ENCODE peak calls at places on chromosomes 3 and 15, in ten cellular contexts. O is psoas muscle, Z is A673, Q is HCT116, P is Panc1, I is neural progenitor cell, Y is upper lobe of right lung, H is uterus, U is PC-3, E is lower lobe of right lung. T is an unnamed sample.

GRCh38 chr15:91515188-91515754 is 338.2 kb upstream of the SLCO3A1 start:
- DNase-seq in Q (no peak), P (no peak), H (no peak), E (no peak), U (peak), Y (no peak), O (peak), Z (peak), I (no peak), T (no peak)

GRCh38 chr3:127747066-127747465 is 74.3 kb downstream of the ABTB1 start:
- DNase-seq in Q (no peak), O (no peak), Z (no peak), I (no peak), H (no peak), E (no peak), Y (no peak), U (no peak), P (no peak), T (no peak)

GRCh38 chr15:68379759-68380290 is 52.1 kb downstream of the ITGA11 start:
- DNase-seq in O (no peak), P (no peak), U (no peak), H (no peak), I (no peak), Q (no peak), Y (no peak), Z (no peak), E (no peak), T (no peak)

GRCh38 chr15:89472785-89473256 is 23.6 kb downstream of the RHCG start:
- DNase-seq in Y (no peak), E (no peak), I (peak), U (peak), P (peak), H (no peak), Q (peak), Z (peak), O (no peak), T (no peak)

GRCh38 chr3:171797873-171798272 is 12.4 kb downstream of the PLD1 start:
- DNase-seq in I (no peak), O (no peak), H (no peak), U (peak), Y (no peak), E (no peak), Q (no peak), Z (no peak), P (no peak), T (no peak)

GRCh38 chr15:92638709-92639365 is 16.7 kb downstream of the FAM174B start:
- DNase-seq in Q (no peak), O (no peak), Y (peak), E (peak), I (no peak), U (peak), Z (no peak), P (no peak), H (peak), T (no peak)

GRCh38 chr15:47293763-47294162 is 423.5 kb upstream of the SEMA6D start:
- DNase-seq in E (peak), P (no peak), I (peak), Z (peak), Q (no peak), O (peak), U (no peak), H (peak), Y (peak), T (peak)

GRCh38 chr3:64595253-64595694 is 92.5 kb downstream of the ADAMTS9 start:
- DNase-seq in E (no peak), P (no peak), H (peak), I (no peak), O (peak), Z (peak), Y (no peak), U (peak), Q (no peak), T (peak)

GRCh38 chr3:58217209-58217811 is 6.5 kb upstream of the DNASE1L3 start:
- DNase-seq in I (peak), P (peak), U (peak), O (peak), H (peak), E (peak), Y (peak), Z (peak), Q (peak), T (peak)

GRCh38 chr3:69864751-69865150 is 125.5 kb downstream of the MITF start:
- DNase-seq in Z (no peak), P (no peak), E (no peak), H (no peak), Y (no peak), I (no peak), O (no peak), Q (no peak), U (no peak), T (no peak)

GRCh38 chr3:99534951-99535704 is 103.3 kb upstream of the COL8A1 start:
- DNase-seq in E (peak), H (no peak), U (peak), Q (no peak), O (no peak), I (no peak), P (no peak), Z (peak), Y (no peak), T (no peak)

GRCh38 chr3:109081746-109082510 is 36.0 kb downstream of the MORC1 start:
- DNase-seq in Q (peak), Z (peak), O (no peak), E (no peak), H (no peak), P (peak), U (peak), Y (no peak), I (peak), T (no peak)

GRCh38 chr3:55601366-55602080 is 114.4 kb upstream of the WNT5A start:
- DNase-seq in Z (no peak), U (no peak), I (no peak), Y (no peak), E (no peak), Q (no peak), O (no peak), H (no peak), P (no peak), T (no peak)

DNA sequence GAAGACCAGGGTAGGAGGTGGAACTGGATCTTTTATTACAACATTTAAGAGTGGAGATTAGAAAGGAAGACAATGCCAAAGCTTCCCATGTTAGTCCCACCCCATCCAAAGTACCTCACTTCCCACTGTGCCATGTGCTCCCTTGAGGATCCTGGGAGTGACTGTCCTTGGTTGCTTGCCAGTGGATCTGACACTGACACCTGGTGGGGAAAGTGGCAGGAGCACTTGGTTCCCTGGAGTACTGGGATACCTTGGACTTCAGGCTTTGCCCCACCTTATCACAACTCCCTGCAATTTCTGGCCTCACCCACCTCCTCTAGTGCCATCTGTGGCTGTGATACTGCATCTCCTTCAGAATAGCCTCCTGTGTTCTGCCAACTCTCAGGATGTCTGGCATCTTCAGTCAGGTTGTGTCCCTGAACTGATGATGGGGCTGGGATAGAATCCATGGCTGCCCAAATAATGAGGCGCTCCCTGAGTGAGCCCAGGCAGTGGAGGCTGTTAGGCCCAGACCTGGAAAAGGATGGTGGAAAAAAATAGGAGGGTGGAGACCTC is 1.3 kb downstream of the ELL3 start:
- DNase-seq in I (peak), E (no peak), H (peak), Q (peak), O (peak), U (peak), P (peak), Z (peak), Y (peak), T (peak)
- TF ChIP-seq CTCF in I (peak), E (peak), H (peak), Q (peak), O (peak), U (peak), P (peak), Z (peak), Y (peak), T (no peak)

DNA sequence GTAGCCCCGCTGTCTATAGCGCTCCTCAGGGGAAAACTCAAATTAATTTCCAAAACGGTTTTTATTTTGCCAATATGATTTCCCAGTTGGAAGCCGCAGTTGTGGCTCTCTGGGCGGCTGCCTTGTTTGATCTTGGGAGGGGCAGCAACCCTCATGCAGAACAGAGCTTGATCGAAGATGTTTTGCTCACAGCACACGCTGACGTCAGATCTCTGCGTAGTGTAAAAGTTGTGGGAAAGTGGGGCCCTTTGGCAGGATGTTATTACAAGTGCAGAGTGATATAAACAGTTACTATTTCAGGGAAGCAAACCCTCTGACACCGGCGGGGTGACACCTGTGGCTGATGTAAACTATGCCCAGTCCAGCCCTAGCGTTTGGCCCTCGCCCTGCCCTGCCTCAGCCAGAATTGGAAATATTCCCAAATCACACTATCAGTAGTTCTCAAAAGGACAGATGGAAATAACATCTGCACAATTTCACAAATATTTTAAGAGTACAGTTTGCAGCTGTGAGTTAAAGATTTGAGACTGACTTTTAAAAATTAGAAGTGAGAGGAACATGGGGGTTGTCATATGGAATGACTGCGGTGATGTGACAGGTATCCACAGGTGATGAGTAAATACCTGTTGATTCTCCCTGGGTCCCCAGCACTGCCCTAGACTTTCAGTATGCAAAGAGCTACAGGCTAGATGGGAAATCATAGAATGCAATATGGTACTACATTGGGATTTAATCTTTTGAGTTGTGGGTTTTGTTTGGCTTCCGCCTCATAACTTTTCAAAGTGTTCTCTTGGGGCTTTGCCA is 1.7 kb downstream of the SYNM start:
- DNase-seq in U (no peak), H (no peak), E (peak), Z (no peak), O (no peak), Y (no peak), P (no peak), Q (no peak), I (no peak), T (no peak)
- H3K27ac ChIP-seq in U (no peak), H (peak), E (peak), Z (no peak), O (peak), Y (peak), P (peak), Q (no peak), I (no peak), T (peak)

DNA sequence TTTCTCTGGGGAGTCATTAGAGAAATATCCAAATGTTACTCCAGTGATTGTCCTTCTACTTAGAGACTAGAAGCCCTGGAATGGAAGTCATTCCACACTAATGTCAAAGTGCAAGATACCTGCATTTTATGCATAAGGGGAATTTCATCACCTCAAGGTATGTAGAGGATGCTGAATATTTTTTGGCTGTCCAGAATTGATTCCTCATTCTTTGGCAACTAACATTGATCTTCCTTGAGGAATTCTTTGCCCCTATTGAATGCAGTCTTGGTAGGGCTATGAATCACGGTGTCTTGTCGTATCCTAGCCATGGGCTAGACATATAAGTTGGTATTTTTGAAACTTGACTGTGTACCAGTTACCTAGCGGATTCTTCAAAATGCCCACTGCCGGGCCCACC is 271.1 kb downstream of the CNTN3 start:
- DNase-seq in Z (no peak), Y (no peak), O (no peak), P (no peak), E (no peak), U (no peak), Q (no peak), I (no peak), H (no peak), T (no peak)
- TF ChIP-seq CTCF in Z (no peak), Y (no peak), O (no peak), P (no peak), E (no peak), U (no peak), Q (no peak), I (no peak), H (no peak), T (no peak)

GRCh38 chr3:148790841-148791240 is 36.8 kb upstream of the CPB1 start:
- DNase-seq in Y (no peak), Q (no peak), P (no peak), I (no peak), O (peak), Z (no peak), H (no peak), U (no peak), E (no peak), T (no peak)
- H3K27ac ChIP-seq in Y (no peak), Q (no peak), P (no peak), I (no peak), O (peak), Z (no peak), H (no peak), U (no peak), E (no peak), T (no peak)

DNA sequence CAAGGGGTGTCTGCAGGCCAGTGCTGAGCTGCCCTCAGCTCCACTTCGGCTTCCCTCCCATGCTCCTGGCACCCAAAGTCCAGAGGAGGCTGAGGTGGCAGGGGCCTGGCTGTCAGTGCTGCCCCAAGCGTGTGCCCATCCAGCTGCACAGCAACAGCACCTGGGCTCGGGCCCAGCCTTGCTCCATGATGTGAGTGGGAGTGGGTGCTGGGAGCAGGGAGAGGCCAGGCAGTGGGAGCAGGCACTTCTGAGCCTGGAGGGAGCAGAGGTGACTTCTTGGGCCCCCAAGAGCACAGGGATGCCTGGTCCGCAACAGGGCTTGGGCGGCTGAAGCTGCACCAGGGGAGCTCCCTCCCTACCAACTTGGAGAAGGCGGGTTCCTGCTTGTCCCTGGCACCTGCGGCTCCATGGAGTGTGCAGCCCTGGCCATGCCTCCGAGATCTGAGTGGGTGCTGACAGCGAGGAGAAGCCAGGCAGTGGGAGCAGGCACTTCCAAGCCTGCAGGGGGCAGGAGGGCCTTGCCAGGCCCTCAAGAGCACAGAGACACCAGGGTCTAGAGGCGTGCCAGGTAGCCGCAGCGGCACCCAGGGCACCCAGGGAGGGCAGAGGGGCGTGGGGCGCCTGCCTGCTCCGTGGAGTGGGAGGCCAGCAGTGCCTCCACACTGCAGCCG is 366.7 kb upstream of the SGO1 start:
- DNase-seq in O (no peak), I (no peak), U (no peak), E (no peak), Y (no peak), H (no peak), P (no peak), Q (no peak), Z (no peak), T (no peak)
- TF ChIP-seq CTCF in O (no peak), I (no peak), U (no peak), E (no peak), Y (no peak), H (no peak), P (no peak), Q (no peak), Z (no peak), T (no peak)

GRCh38 chr3:25137606-25138005 is 290.5 kb upstream of the RARB start:
- DNase-seq in I (no peak), U (no peak), H (no peak), Q (no peak), Z (no peak), O (no peak), Y (no peak), P (no peak), E (no peak), T (no peak)

GRCh38 chr3:25143356-25143704 is 284.7 kb upstream of the RARB start:
- DNase-seq in U (no peak), I (no peak), Y (no peak), P (no peak), Z (no peak), O (no peak), H (no peak), Q (no peak), E (no peak), T (no peak)

GRCh38 chr3:25144430-25144829 is 283.6 kb upstream of the RARB start:
- DNase-seq in Q (no peak), P (no peak), H (no peak), E (no peak), Y (no peak), O (no peak), I (no peak), U (no peak), Z (no peak), T (no peak)

GRCh38 chr3:25142609-25143355 is 285.3 kb upstream of the RARB start:
- DNase-seq in E (no peak), Y (no peak), O (no peak), P (no peak), H (no peak), Q (no peak), Z (no peak), I (no peak), U (no peak), T (no peak)

DNA sequence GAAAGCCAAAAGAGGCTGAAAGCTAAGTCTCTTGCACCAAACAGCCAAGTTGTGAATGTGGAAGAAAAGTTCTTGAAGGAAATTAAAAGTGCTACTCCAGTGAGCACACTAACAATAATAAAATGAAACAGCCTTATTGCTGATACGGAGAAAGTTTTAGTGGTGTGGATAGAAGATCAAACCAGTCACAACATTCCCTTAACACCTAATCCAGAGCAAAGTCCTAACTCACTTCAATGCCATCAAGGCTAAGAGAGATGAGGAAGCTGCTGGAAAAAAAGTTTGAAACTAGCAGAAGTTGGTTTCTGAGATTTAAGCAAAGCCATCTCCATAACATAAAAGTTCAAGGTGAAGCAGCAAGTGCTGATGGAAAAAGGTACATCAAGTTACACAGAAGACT is 288.8 kb upstream of the RARB start:
- DNase-seq in O (no peak), Q (no peak), P (no peak), E (no peak), Z (no peak), I (no peak), Y (no peak), H (no peak), U (no peak), T (no peak)
- H3K27ac ChIP-seq in O (no peak), Q (no peak), P (no peak), E (no peak), Z (no peak), I (no peak), Y (no peak), H (no peak), U (no peak), T (no peak)

GRCh38 chr15:39641187-39641889 is 60.5 kb downstream of the THBS1 start:
- DNase-seq in U (peak), O (no peak), Y (no peak), H (no peak), P (no peak), Q (no peak), Z (peak), I (no peak), E (no peak), T (no peak)
- TF ChIP-seq CTCF in U (peak), O (no peak), Y (no peak), H (no peak), P (no peak), Q (no peak), Z (no peak), I (peak), E (no peak), T (no peak)

DNA sequence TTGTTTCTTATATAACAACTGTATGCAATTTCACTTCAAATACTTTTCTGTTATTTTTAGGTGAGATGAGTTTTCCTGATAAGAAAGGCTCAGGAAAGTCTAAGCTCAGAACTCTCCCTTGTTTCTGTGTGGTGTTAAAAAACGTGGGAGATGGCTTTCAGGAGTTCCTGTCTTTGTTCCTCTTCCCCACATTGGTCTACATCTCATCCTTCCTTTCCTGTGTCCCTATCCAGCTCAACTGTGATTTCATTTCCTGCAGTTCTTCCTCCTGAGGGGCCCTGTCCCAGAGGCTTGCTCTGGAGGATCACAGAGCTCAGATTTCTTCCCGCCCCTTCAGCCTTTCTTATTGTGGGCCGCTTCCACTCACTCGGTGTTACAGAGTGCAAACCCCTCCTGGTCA is 11.2 kb downstream of the SEC13 start:
- DNase-seq in E (no peak), P (no peak), U (no peak), Z (peak), O (no peak), Y (no peak), H (no peak), I (no peak), Q (no peak), T (no peak)
- H3K27ac ChIP-seq in E (peak), P (no peak), U (no peak), Z (no peak), O (no peak), Y (no peak), H (no peak), I (peak), Q (no peak), T (no peak)

DNA sequence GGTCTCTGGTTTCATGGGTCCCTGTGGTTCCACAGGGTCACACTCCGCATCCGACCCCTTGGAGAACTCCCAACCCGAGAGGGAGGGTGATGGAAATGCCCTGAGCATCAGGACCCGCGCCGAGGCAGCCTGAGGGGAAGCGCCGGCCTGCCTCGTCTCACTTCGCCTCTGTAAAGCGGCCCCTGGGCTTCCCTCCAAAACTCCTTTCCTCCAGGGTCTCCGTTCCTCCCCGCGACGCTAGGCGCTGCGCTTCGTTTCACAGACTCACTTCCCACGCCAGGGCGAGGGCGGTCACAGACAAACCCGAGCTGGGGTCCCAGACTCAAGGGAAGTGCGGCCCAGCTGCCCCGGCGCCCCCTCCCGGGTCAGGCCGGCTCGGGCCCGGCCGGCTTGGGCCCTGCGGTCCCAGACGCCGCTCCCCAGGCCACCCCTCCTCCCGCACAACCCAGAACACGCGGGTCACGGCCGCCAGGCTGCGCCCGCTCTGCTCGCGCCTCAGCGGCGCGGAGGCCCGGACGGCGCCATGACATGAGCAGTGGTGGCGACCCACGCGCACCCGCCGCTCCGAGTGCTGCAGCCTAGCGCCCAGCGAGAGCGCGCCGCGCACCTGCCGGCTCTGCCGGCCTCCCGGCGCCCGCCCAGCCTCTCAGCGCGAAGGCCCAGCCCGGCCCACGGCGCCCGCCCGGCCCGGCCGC is 619 bp downstream of the NUP210 start:
- DNase-seq in H (no peak), Z (no peak), I (peak), O (peak), E (peak), U (peak), Q (no peak), P (no peak), Y (peak), T (no peak)
- TF ChIP-seq CTCF in H (no peak), Z (no peak), I (peak), O (peak), E (no peak), U (peak), Q (no peak), P (no peak), Y (no peak), T (no peak)